ENCODE peak calls at places on chromosomes 3 and 15, in ten cellular contexts. K is dermis microvascular lymphatic vessel endothelial cell; Y is GM10248; N is NCI-H1092 treated with DMSO at 0.1 percent for 48 hours; H is D341Med; U is activated T-helper 1 cell treated with anti-CD3 and anti-CD28 coated beads, Interleukin-2, amount 50 U/mL, for 16 hours; J is stimulated activated CD4-positive, alpha-beta T cell treated with anti-CD3 and anti-CD28 coated beads, Interleukin-4, amount 100 ng/mL, for 48 hours; W is NCI-H510A; D is T1000; O is CD8-positive, alpha-beta memory T cell. C is an unnamed sample.

GRCh38 chr3:52328536-52329080 is 12.5 kb downstream of the DNAH1 start:
- DNase-seq in K (no peak), Y (no peak), N (no peak), H (no peak), U (no peak), J (no peak), W (no peak), D (no peak), O (no peak), C (no peak)

GRCh38 chr15:49627407-49627877 is 6.6 kb downstream of the DTWD1 start:
- DNase-seq in K (no peak), Y (no peak), N (no peak), H (no peak), U (no peak), J (no peak), W (no peak), D (peak; percentile 8), O (no peak), C (no peak)

GRCh38 chr15:55267401-55268053 is 22.1 kb downstream of the RAB27A start:
- DNase-seq in K (no peak), Y (peak; percentile 37), N (no peak), H (peak; percentile 25), U (peak; percentile 49), J (no peak), W (no peak), D (no peak), O (peak; percentile 65), C (no peak)

GRCh38 chr3:37558580-37558979 is 303.1 kb upstream of the CTDSPL start:
- DNase-seq in K (no peak), Y (no peak), N (no peak), H (peak; percentile 47), U (no peak), J (no peak), W (no peak), D (no peak), O (no peak), C (no peak)

GRCh38 chr3:112531358-112531781 is 30.4 kb downstream of the ATG3 start:
- DNase-seq in K (peak; percentile 40), Y (peak; percentile 26), N (peak; percentile 10), H (no peak), U (no peak), J (no peak), W (no peak), D (no peak), O (no peak), C (no peak)

GRCh38 chr3:117688583-117688982 is 979.0 kb downstream of the TUSC7 start:
- DNase-seq in K (no peak), Y (no peak), N (peak; percentile 95), H (no peak), U (no peak), J (no peak), W (peak; percentile 16), D (no peak), O (no peak), C (no peak)

GRCh38 chr3:171155122-171155700 is 128.7 kb upstream of the SLC2A2 start:
- DNase-seq in K (no peak), Y (no peak), N (no peak), H (no peak), U (no peak), J (no peak), W (no peak), D (no peak), O (no peak), C (no peak)

GRCh38 chr15:40906947-40907802 is 12.9 kb downstream of the VPS18 start:
- DNase-seq in K (peak; percentile 74), Y (no peak), N (peak; percentile 72), H (peak; percentile 63), U (peak; percentile 35), J (peak; percentile 53), W (peak; percentile 52), D (no peak), O (peak; percentile 44), C (no peak)

GRCh38 chr3:38916706-38917105 is 100.7 kb upstream of the SCN10A start:
- DNase-seq in K (no peak), Y (no peak), N (no peak), H (no peak), U (no peak), J (no peak), W (no peak), D (no peak), O (no peak), C (no peak)

GRCh38 chr3:65967376-65967775 is 71.3 kb downstream of the MAGI1 start:
- DNase-seq in K (no peak), Y (no peak), N (no peak), H (no peak), U (no peak), J (no peak), W (no peak), D (no peak), O (no peak), C (no peak)

GRCh38 chr15:93341164-93341563 is 252.2 kb upstream of the RGMA start:
- DNase-seq in K (no peak), Y (no peak), N (no peak), H (no peak), U (no peak), J (no peak), W (no peak), D (no peak), O (no peak), C (no peak)

GRCh38 chr15:60038111-60038521 is 34.0 kb downstream of the FOXB1 start:
- DNase-seq in K (no peak), Y (no peak), N (peak; percentile 9), H (no peak), U (no peak), J (no peak), W (peak; percentile 62), D (no peak), O (no peak), C (no peak)

GRCh38 chr3:109356442-109357155 is 19.3 kb upstream of the DPPA4 start:
- DNase-seq in K (no peak), Y (no peak), N (no peak), H (no peak), U (no peak), J (no peak), W (no peak), D (no peak), O (no peak), C (no peak)